ENCODE peak calls at places on chromosomes 2 and 18, in five cellular contexts. S is RCC 7860; A is activated naive CD8-positive, alpha-beta T cell treated with anti-CD3 and anti-CD28 coated beads, Interleukin-2, amount 50 U/mL, for 24 hours; J is uterus; E is anterior cingulate cortex. C is an unnamed sample.

GRCh38 chr2:237479747-237480146 is 7.3 kb upstream of the MLPH start:
- DNase-seq in E (peak), J (no peak), A (no peak), S (no peak), C (no peak)

GRCh38 chr2:106030287-106031268 is 163.5 kb downstream of the UXS1 start:
- DNase-seq in S (no peak), J (peak), A (peak), E (peak), C (no peak)

GRCh38 chr2:181461056-181461630 is 4.0 kb downstream of the ITGA4 start:
- DNase-seq in J (no peak), A (peak), E (no peak), S (no peak), C (no peak)

GRCh38 chr18:63317982-63318881 is 1.3 kb downstream of the BCL2 start:
- DNase-seq in S (peak), J (peak), A (peak), E (peak), C (peak)

GRCh38 chr2:224412064-224412921 is 10.4 kb upstream of the FAM124B start:
- DNase-seq in S (no peak), E (peak), J (no peak), A (no peak), C (no peak)

GRCh38 chr2:240163056-240163714 is 22.7 kb upstream of the OTOS start:
- DNase-seq in S (no peak), J (no peak), E (no peak), A (no peak), C (no peak)

GRCh38 chr2:61291851-61292575 is 130.0 kb downstream of the C2orf74 start:
- DNase-seq in A (no peak), J (no peak), E (no peak), S (no peak), C (no peak)

GRCh38 chr2:37324786-37325624 is at the start of gene PRKD3:
- DNase-seq in J (peak), S (peak), E (peak), A (peak), C (no peak)

GRCh38 chr2:69223759-69224494 is 163.1 kb downstream of the GFPT1 start:
- DNase-seq in E (no peak), S (no peak), A (no peak), J (no peak), C (no peak)

GRCh38 chr2:75432761-75433361 is 127.9 kb downstream of the EVA1A start:
- DNase-seq in J (no peak), E (no peak), S (peak), A (no peak), C (no peak)

GRCh38 chr2:55934337-55934736 is 10.8 kb upstream of the EFEMP1 start:
- DNase-seq in J (no peak), A (no peak), E (no peak), S (no peak), C (no peak)

GRCh38 chr2:96527990-96528679 is 8.4 kb upstream of the ARID5A start:
- DNase-seq in S (no peak), A (peak), J (peak), E (no peak), C (no peak)

GRCh38 chr2:71070294-71071025 is 2.0 kb downstream of the NAGK start:
- DNase-seq in S (no peak), J (no peak), A (peak), E (no peak), C (no peak)

GRCh38 chr2:109217362-109218086 is 88.5 kb downstream of the SH3RF3 start:
- DNase-seq in E (no peak), S (no peak), J (peak), A (no peak), C (no peak)

GRCh38 chr2:213161759-213162514 is 10.5 kb upstream of the IKZF2 start:
- DNase-seq in A (no peak), S (no peak), E (no peak), J (no peak), C (no peak)